ENCODE peak calls at places on chromosome X, in seven cellular contexts. One of them, this sample, is unnamed.

GRCh38 chrX:16870861-16871584 is 861 bp upstream of the RBBP7 start:
- DNase-seq in H7: peak; percentile 60
- DNase-seq in tibial artery: peak; percentile 23
- DNase-seq in aorta: peak; percentile 57
- DNase-seq in astrocyte of the spinal cord: no peak
- DNase-seq in NT2/D1: peak; percentile 30
- DNase-seq in left ventricle myocardium inferior: peak; percentile 31
- DNase-seq in this sample: no peak

GRCh38 chrX:49754238-49754857 is 58.6 kb upstream of the PAGE1 start:
- DNase-seq in H7: peak; percentile 12
- DNase-seq in tibial artery: no peak
- DNase-seq in aorta: no peak
- DNase-seq in astrocyte of the spinal cord: peak; percentile 17
- DNase-seq in NT2/D1: peak; percentile 18
- DNase-seq in left ventricle myocardium inferior: peak; percentile 13
- DNase-seq in this sample: peak; percentile 5

GRCh38 chrX:37332987-37333658 is 16.0 kb upstream of the PRRG1 start:
- DNase-seq in H7: no peak
- DNase-seq in tibial artery: no peak
- DNase-seq in aorta: no peak
- DNase-seq in astrocyte of the spinal cord: no peak
- DNase-seq in NT2/D1: no peak
- DNase-seq in left ventricle myocardium inferior: no peak
- DNase-seq in this sample: no peak

GRCh38 chrX:155632424-155633100 is 19.8 kb upstream of the TMLHE start:
- DNase-seq in H7: no peak
- DNase-seq in tibial artery: no peak
- DNase-seq in aorta: no peak
- DNase-seq in astrocyte of the spinal cord: peak; percentile 8
- DNase-seq in NT2/D1: no peak
- DNase-seq in left ventricle myocardium inferior: no peak
- DNase-seq in this sample: no peak

GRCh38 chrX:134688839-134689238 is 30.6 kb upstream of the PLAC1 start:
- DNase-seq in H7: no peak
- DNase-seq in tibial artery: no peak
- DNase-seq in aorta: no peak
- DNase-seq in astrocyte of the spinal cord: peak; percentile 51
- DNase-seq in NT2/D1: no peak
- DNase-seq in left ventricle myocardium inferior: no peak
- DNase-seq in this sample: no peak

GRCh38 chrX:106774981-106775380 is 27.5 kb upstream of the TBC1D8B start:
- DNase-seq in H7: no peak
- DNase-seq in tibial artery: no peak
- DNase-seq in aorta: no peak
- DNase-seq in astrocyte of the spinal cord: no peak
- DNase-seq in NT2/D1: no peak
- DNase-seq in left ventricle myocardium inferior: no peak
- DNase-seq in this sample: no peak

GRCh38 chrX:9707306-9708015 is 58.2 kb downstream of the GPR143 start:
- DNase-seq in H7: peak; percentile 44
- DNase-seq in tibial artery: no peak
- DNase-seq in aorta: no peak
- DNase-seq in astrocyte of the spinal cord: no peak
- DNase-seq in NT2/D1: no peak
- DNase-seq in left ventricle myocardium inferior: no peak
- DNase-seq in this sample: no peak

GRCh38 chrX:118730500-118731247 is 3.3 kb downstream of the IL13RA1 start:
- DNase-seq in H7: peak; percentile 43
- DNase-seq in tibial artery: no peak
- DNase-seq in aorta: no peak
- DNase-seq in astrocyte of the spinal cord: peak; percentile 65
- DNase-seq in NT2/D1: no peak
- DNase-seq in left ventricle myocardium inferior: no peak
- DNase-seq in this sample: no peak

GRCh38 chrX:35711281-35711680 is 86.9 kb upstream of the MAGEB16 start:
- DNase-seq in H7: no peak
- DNase-seq in tibial artery: no peak
- DNase-seq in aorta: no peak
- DNase-seq in astrocyte of the spinal cord: peak; percentile 76
- DNase-seq in NT2/D1: no peak
- DNase-seq in left ventricle myocardium inferior: no peak
- DNase-seq in this sample: no peak

GRCh38 chrX:96386981-96387380 is 297.7 kb upstream of the DIAPH2 start:
- DNase-seq in H7: no peak
- DNase-seq in tibial artery: no peak
- DNase-seq in aorta: no peak
- DNase-seq in astrocyte of the spinal cord: no peak
- DNase-seq in NT2/D1: no peak
- DNase-seq in left ventricle myocardium inferior: no peak
- DNase-seq in this sample: no peak

GRCh38 chrX:149903889-149904748 is 23.1 kb downstream of the MAGEA8 start:
- DNase-seq in H7: peak; percentile 13
- DNase-seq in tibial artery: no peak
- DNase-seq in aorta: no peak
- DNase-seq in astrocyte of the spinal cord: peak; percentile 16
- DNase-seq in NT2/D1: no peak
- DNase-seq in left ventricle myocardium inferior: no peak
- DNase-seq in this sample: no peak

GRCh38 chrX:51336584-51336983 is 4.0 kb downstream of the NUDT10 start:
- DNase-seq in H7: peak; percentile 62
- DNase-seq in tibial artery: no peak
- DNase-seq in aorta: no peak
- DNase-seq in astrocyte of the spinal cord: peak; percentile 47
- DNase-seq in NT2/D1: no peak
- DNase-seq in left ventricle myocardium inferior: no peak
- DNase-seq in this sample: peak; percentile 23

GRCh38 chrX:42714981-42715688 is 62.8 kb downstream of the PPP1R2C start:
- DNase-seq in H7: peak; percentile 64
- DNase-seq in tibial artery: peak; percentile 30
- DNase-seq in aorta: peak; percentile 60
- DNase-seq in astrocyte of the spinal cord: peak; percentile 38
- DNase-seq in NT2/D1: peak; percentile 44
- DNase-seq in left ventricle myocardium inferior: peak; percentile 18
- DNase-seq in this sample: peak; percentile 55

GRCh38 chrX:108447303-108447702 is 7.7 kb downstream of the COL4A5 start:
- DNase-seq in H7: no peak
- DNase-seq in tibial artery: no peak
- DNase-seq in aorta: no peak
- DNase-seq in astrocyte of the spinal cord: no peak
- DNase-seq in NT2/D1: no peak
- DNase-seq in left ventricle myocardium inferior: no peak
- DNase-seq in this sample: no peak

GRCh38 chrX:39753296-39753996 is 344.3 kb downstream of the BCOR start:
- DNase-seq in H7: no peak
- DNase-seq in tibial artery: no peak
- DNase-seq in aorta: no peak
- DNase-seq in astrocyte of the spinal cord: no peak
- DNase-seq in NT2/D1: no peak
- DNase-seq in left ventricle myocardium inferior: no peak
- DNase-seq in this sample: no peak

GRCh38 chrX:85611926-85612325 is 232.5 kb upstream of the POF1B start:
- DNase-seq in H7: no peak
- DNase-seq in tibial artery: no peak
- DNase-seq in aorta: no peak
- DNase-seq in astrocyte of the spinal cord: peak; percentile 2
- DNase-seq in NT2/D1: no peak
- DNase-seq in left ventricle myocardium inferior: no peak
- DNase-seq in this sample: peak; percentile 6

GRCh38 chrX:143757375-143757774 is 36.8 kb upstream of the SPANXN2 start:
- DNase-seq in H7: peak; percentile 37
- DNase-seq in tibial artery: no peak
- DNase-seq in aorta: no peak
- DNase-seq in astrocyte of the spinal cord: no peak
- DNase-seq in NT2/D1: no peak
- DNase-seq in left ventricle myocardium inferior: no peak
- DNase-seq in this sample: no peak

GRCh38 chrX:11786862-11787261 is 28.8 kb downstream of the MSL3 start:
- DNase-seq in H7: no peak
- DNase-seq in tibial artery: no peak
- DNase-seq in aorta: no peak
- DNase-seq in astrocyte of the spinal cord: no peak
- DNase-seq in NT2/D1: no peak
- DNase-seq in left ventricle myocardium inferior: no peak
- DNase-seq in this sample: no peak

GRCh38 chrX:11791090-11791489 is 33.1 kb downstream of the MSL3 start:
- DNase-seq in H7: no peak
- DNase-seq in tibial artery: no peak
- DNase-seq in aorta: no peak
- DNase-seq in astrocyte of the spinal cord: no peak
- DNase-seq in NT2/D1: no peak
- DNase-seq in left ventricle myocardium inferior: no peak
- DNase-seq in this sample: peak; percentile 70

GRCh38 chrX:11784543-11784942 is 26.5 kb downstream of the MSL3 start:
- DNase-seq in H7: no peak
- DNase-seq in tibial artery: no peak
- DNase-seq in aorta: no peak
- DNase-seq in astrocyte of the spinal cord: no peak
- DNase-seq in NT2/D1: no peak
- DNase-seq in left ventricle myocardium inferior: no peak
- DNase-seq in this sample: no peak

GRCh38 chrX:11789809-11790208 is 31.8 kb downstream of the MSL3 start:
- DNase-seq in H7: no peak
- DNase-seq in tibial artery: no peak
- DNase-seq in aorta: no peak
- DNase-seq in astrocyte of the spinal cord: no peak
- DNase-seq in NT2/D1: no peak
- DNase-seq in left ventricle myocardium inferior: no peak
- DNase-seq in this sample: no peak

GRCh38 chrX:11787564-11787963 is 29.5 kb downstream of the MSL3 start:
- DNase-seq in H7: peak; percentile 87
- DNase-seq in tibial artery: peak; percentile 58
- DNase-seq in aorta: peak; percentile 73
- DNase-seq in astrocyte of the spinal cord: peak; percentile 52
- DNase-seq in NT2/D1: peak; percentile 68
- DNase-seq in left ventricle myocardium inferior: peak; percentile 36
- DNase-seq in this sample: no peak
- H3K4me3 ChIP-seq in H7: no peak overlapping the region
- H3K4me3 ChIP-seq in tibial artery: no peak overlapping the region
- H3K4me3 ChIP-seq in aorta: no peak overlapping the region
- H3K4me3 ChIP-seq in astrocyte of the spinal cord: peak overlapping the region; percentile 10
- H3K4me3 ChIP-seq in NT2/D1: no peak overlapping the region
- H3K4me3 ChIP-seq in left ventricle myocardium inferior: peak overlapping the region; percentile 43
- H3K4me3 ChIP-seq in this sample: no peak overlapping the region

DNA sequence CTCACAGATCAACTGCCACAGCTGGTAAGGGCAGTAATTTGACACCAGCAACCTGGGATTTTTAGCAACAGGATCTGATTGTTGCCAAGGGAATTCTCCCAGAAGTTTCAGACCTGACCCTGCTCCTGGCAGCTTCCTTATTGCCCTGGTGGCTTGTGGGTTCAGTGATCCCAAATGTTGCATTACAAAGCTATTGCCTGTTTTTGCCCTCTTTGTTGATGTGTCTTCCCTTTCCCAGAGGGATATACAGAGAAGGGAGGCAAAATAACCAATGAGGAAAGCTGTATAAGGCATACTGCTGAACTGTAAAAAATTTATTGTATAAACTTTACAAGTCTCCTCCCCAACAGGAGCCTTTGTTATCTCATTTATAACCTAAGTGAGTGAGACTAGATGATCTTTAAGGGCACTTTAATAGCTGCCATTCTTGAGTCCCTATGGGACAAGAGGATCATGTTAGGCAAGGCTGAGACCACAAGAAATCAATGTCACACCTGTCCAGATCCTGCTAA is 22.2 kb downstream of the VSIG4 start:
- DNase-seq in H7: no peak
- DNase-seq in tibial artery: no peak
- DNase-seq in aorta: no peak
- DNase-seq in astrocyte of the spinal cord: no peak
- DNase-seq in NT2/D1: no peak
- DNase-seq in left ventricle myocardium inferior: no peak
- DNase-seq in this sample: no peak
- H3K4me3 ChIP-seq in H7: no peak overlapping the region
- H3K4me3 ChIP-seq in tibial artery: no peak overlapping the region
- H3K4me3 ChIP-seq in aorta: no peak overlapping the region
- H3K4me3 ChIP-seq in astrocyte of the spinal cord: no peak overlapping the region
- H3K4me3 ChIP-seq in NT2/D1: no peak overlapping the region
- H3K4me3 ChIP-seq in left ventricle myocardium inferior: peak overlapping the region; percentile 30
- H3K4me3 ChIP-seq in this sample: peak overlapping the region; percentile 64

DNA sequence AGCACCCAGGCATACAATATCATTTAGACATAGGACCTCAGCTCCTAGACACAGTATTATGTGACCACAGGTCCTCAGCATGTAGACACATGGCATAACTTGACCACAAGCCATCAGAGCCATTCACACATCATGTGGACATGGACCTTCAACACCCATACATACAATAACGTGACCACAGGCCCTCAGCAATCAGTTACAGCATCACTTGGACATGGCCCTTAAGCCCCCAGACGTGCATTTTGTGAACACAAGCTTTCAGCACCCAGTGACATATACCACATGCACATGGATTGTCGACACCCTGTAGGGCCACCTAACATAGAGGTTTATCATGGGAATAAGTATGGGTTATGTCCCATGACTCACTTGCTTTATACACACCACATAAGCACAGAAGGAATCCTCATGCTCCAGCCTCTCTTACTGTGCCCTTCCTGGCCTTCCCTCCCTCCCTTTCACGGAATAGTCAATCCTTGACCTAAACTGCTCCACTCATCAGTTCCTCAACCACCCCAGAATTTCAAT is 1.9 kb downstream of the TSPYL2 start:
- DNase-seq in H7: no peak
- DNase-seq in tibial artery: no peak
- DNase-seq in aorta: no peak
- DNase-seq in astrocyte of the spinal cord: no peak
- DNase-seq in NT2/D1: no peak
- DNase-seq in left ventricle myocardium inferior: no peak
- DNase-seq in this sample: no peak
- H3K4me3 ChIP-seq in H7: no peak overlapping the region
- H3K4me3 ChIP-seq in tibial artery: peak overlapping the region; percentile 92
- H3K4me3 ChIP-seq in aorta: no peak overlapping the region
- H3K4me3 ChIP-seq in astrocyte of the spinal cord: no peak overlapping the region
- H3K4me3 ChIP-seq in NT2/D1: no peak overlapping the region
- H3K4me3 ChIP-seq in left ventricle myocardium inferior: peak overlapping the region; percentile 85
- H3K4me3 ChIP-seq in this sample: no peak overlapping the region

DNA sequence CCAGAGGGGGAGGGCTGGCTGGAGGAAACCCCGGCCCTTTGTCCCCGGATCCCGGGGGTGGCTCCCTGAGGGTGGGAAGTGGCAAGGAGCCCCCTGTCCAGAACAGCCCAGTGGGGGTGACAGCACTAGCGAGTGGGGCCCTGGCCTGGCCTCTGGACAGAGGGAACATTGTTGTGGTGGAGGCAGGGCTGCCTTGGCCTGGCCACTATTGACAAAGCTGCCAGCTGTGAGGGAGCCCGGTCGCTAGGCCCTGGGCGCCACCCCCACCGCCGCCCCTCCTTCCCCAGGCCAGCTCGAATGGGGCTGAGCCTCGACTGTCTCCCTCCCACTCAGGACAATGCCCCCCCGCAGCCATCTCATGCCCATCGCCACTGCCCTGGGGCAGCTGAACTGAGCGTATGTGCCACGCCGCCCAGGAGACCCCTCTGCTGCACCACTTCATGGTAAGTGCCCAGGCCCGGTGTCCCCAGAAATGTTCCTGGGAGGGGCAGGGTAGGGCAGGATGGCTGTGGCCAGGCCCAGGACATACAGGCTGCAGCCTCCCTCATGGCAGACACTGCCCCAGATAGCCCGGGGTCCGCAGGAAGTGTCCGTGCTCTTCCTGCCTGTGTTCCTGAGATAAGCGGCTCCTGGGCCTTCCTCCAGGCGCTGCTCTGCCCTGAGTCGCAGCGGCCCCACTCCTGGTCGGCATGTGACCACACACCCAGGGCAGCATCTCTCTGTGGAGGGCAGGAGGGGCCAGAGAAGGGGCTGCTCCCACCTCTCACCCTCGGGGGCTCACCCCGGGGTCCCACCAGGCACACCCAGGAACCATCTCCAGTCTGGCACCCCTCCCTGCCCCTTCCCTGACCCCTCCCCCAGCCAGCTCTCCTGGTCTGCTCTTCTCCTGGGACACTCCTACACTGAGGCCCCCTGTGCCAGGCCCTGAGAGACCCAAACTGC is 1.4 kb downstream of the PLXNB3 start:
- DNase-seq in H7: peak; percentile 68
- DNase-seq in tibial artery: no peak
- DNase-seq in aorta: peak; percentile 50
- DNase-seq in astrocyte of the spinal cord: no peak
- DNase-seq in NT2/D1: no peak
- DNase-seq in left ventricle myocardium inferior: no peak
- DNase-seq in this sample: no peak
- H3K4me3 ChIP-seq in H7: no peak overlapping the region
- H3K4me3 ChIP-seq in tibial artery: peak overlapping the region; percentile 30
- H3K4me3 ChIP-seq in aorta: no peak overlapping the region
- H3K4me3 ChIP-seq in astrocyte of the spinal cord: peak overlapping the region; percentile 36
- H3K4me3 ChIP-seq in NT2/D1: peak overlapping the region; percentile 24
- H3K4me3 ChIP-seq in left ventricle myocardium inferior: peak overlapping the region; percentile 30
- H3K4me3 ChIP-seq in this sample: no peak overlapping the region